ENCODE peak calls at places on chromosomes 2 and 18, in nine cellular contexts. P is left cardiac atrium; H is NCI-H2171; V is naive thymus-derived CD4-positive, alpha-beta T cell; N is suprapubic skin; J is T-helper 9 cell; T is HEK293T; W is GM12892; Z is neural crest cell. O is an unnamed sample.
A peak's percentile ranks its signal among the peaks of the same experiment; 100 is the strongest.

GRCh38 chr2:236317938-236318396 is 53.8 kb upstream of the ASB18 start:
- DNase-seq in P (no peak), H (no peak), V (no peak), N (peak; percentile 62), J (no peak), T (no peak), W (no peak), Z (no peak), O (no peak)

GRCh38 chr2:201858781-201859180 is 52.4 kb downstream of the CDK15 start:
- DNase-seq in P (peak; percentile 23), H (no peak), V (no peak), N (no peak), J (no peak), T (no peak), W (no peak), Z (peak; percentile 45), O (no peak)

GRCh38 chr18:23924813-23925212 is 89.7 kb upstream of the TTC39C start:
- DNase-seq in P (no peak), H (no peak), V (no peak), N (no peak), J (no peak), T (no peak), W (no peak), Z (no peak), O (no peak)

GRCh38 chr2:45647346-45647745 is 4.1 kb upstream of the PRKCE start:
- DNase-seq in P (no peak), H (no peak), V (no peak), N (no peak), J (no peak), T (no peak), W (no peak), Z (no peak), O (no peak)

GRCh38 chr2:555164-555922 is 121.9 kb downstream of the TMEM18 start:
- DNase-seq in P (no peak), H (no peak), V (no peak), N (no peak), J (no peak), T (no peak), W (no peak), Z (no peak), O (no peak)

GRCh38 chr2:16625201-16625729 is 40.4 kb downstream of the CYRIA start:
- DNase-seq in P (no peak), H (no peak), V (no peak), N (no peak), J (no peak), T (no peak), W (no peak), Z (no peak), O (no peak)

GRCh38 chr18:55069497-55069896 is 110.2 kb upstream of the CCDC68 start:
- DNase-seq in P (no peak), H (no peak), V (no peak), N (no peak), J (no peak), T (no peak), W (peak; percentile 4), Z (no peak), O (no peak)

GRCh38 chr2:239911630-239912071 is 113.5 kb downstream of the NDUFA10 start:
- DNase-seq in P (no peak), H (no peak), V (no peak), N (no peak), J (no peak), T (no peak), W (no peak), Z (no peak), O (no peak)

GRCh38 chr2:105325389-105325963 is 4.1 kb downstream of the TGFBRAP1 start:
- DNase-seq in P (no peak), H (no peak), V (no peak), N (no peak), J (no peak), T (no peak), W (no peak), Z (no peak), O (no peak)

GRCh38 chr2:144682248-144682647 is 162.3 kb upstream of the ZEB2 start:
- DNase-seq in P (peak; percentile 28), H (no peak), V (no peak), N (no peak), J (no peak), T (no peak), W (no peak), Z (no peak), O (no peak)

O was measured in effector CD4-positive, alpha-beta T cell.